ENCODE peak calls at places on chromosomes 11 and 22, in eight cellular contexts. F, M, U, K, P, B, Z and A are unnamed samples. For H3K4me1 and H3K27me3, the result is how much of the 10 kb centered on the place peaks cover.

GRCh38 chr11:1071571-1072115 is 3.0 kb upstream of the MUC2 start:
- DNase-seq in F (no peak), M (peak), U (no peak), K (no peak), P (no peak), B (no peak), Z (no peak), A (no peak)

GRCh38 chr22:32158712-32159533 is at the start of gene C22orf42:
- DNase-seq in F (no peak), M (no peak), U (no peak), K (peak), P (no peak), B (no peak), Z (no peak), A (no peak)

GRCh38 chr11:17528181-17528691 is 16.0 kb downstream of the USH1C start:
- DNase-seq in F (peak), M (peak), U (peak), K (peak), P (peak), B (no peak), Z (peak), A (no peak)

GRCh38 chr11:69531071-69531716 is 49.7 kb downstream of the LINC01488 start:
- DNase-seq in F (no peak), M (no peak), U (no peak), K (no peak), P (no peak), B (no peak), Z (no peak), A (no peak)

GRCh38 chr11:115247953-115248352 is 256.3 kb downstream of the CADM1 start:
- DNase-seq in F (no peak), M (no peak), U (no peak), K (no peak), P (no peak), B (no peak), Z (no peak), A (no peak)

GRCh38 chr22:39090426-39091064 is 6.5 kb upstream of the APOBEC3H start:
- DNase-seq in F (no peak), M (no peak), U (no peak), K (no peak), P (no peak), B (peak), Z (no peak), A (peak)

GRCh38 chr22:46547883-46548244 is 10.4 kb upstream of the CELSR1 start:
- DNase-seq in F (peak), M (no peak), U (peak), K (no peak), P (peak), B (no peak), Z (peak), A (no peak)

GRCh38 chr11:34427171-34427805 is 11.4 kb upstream of the CAT start:
- DNase-seq in F (no peak), M (no peak), U (peak), K (no peak), P (peak), B (no peak), Z (peak), A (peak)

GRCh38 chr11:122995526-122995925 is 13.9 kb upstream of the BSX start:
- DNase-seq in F (no peak), M (no peak), U (no peak), K (no peak), P (no peak), B (no peak), Z (no peak), A (no peak)

GRCh38 chr11:117582491-117582890 is 214.5 kb downstream of the DSCAML1 start:
- DNase-seq in F (no peak), M (no peak), U (no peak), K (no peak), P (no peak), B (no peak), Z (no peak), A (no peak)

GRCh38 chr11:15175780-15176179 is 61.1 kb downstream of the INSC start:
- DNase-seq in F (no peak), M (no peak), U (no peak), K (peak), P (no peak), B (no peak), Z (no peak), A (no peak)

GRCh38 chr11:11414996-11415395 is 61.9 kb upstream of the CSNK2A3 start:
- DNase-seq in F (no peak), M (no peak), U (no peak), K (no peak), P (no peak), B (no peak), Z (no peak), A (no peak)

GRCh38 chr11:16358726-16359125 is 2.4 kb upstream of the SOX6 start:
- DNase-seq in F (no peak), M (no peak), U (no peak), K (no peak), P (no peak), B (no peak), Z (no peak), A (no peak)

GRCh38 chr11:11839718-11840117 is 2.1 kb upstream of the USP47 start:
- DNase-seq in F (no peak), M (no peak), U (no peak), K (no peak), P (no peak), B (no peak), Z (no peak), A (no peak)

GRCh38 chr11:119091083-119091650 is 6.5 kb downstream of the HMBS start:
- DNase-seq in F (no peak), M (no peak), U (no peak), K (no peak), P (peak), B (no peak), Z (no peak), A (no peak)

GRCh38 chr11:78097666-78098385 is 18.2 kb upstream of the NDUFC2 start:
- DNase-seq in F (no peak), M (no peak), U (no peak), K (no peak), P (no peak), B (no peak), Z (no peak), A (no peak)

GRCh38 chr11:47440054-47440476 is 8.9 kb downstream of the RAPSN start:
- DNase-seq in F (no peak), M (no peak), U (no peak), K (no peak), P (no peak), B (no peak), Z (no peak), A (no peak)

GRCh38 chr11:9269492-9270030 is 4.4 kb upstream of the DENND5A start:
- DNase-seq in F (no peak), M (no peak), U (no peak), K (no peak), P (peak), B (no peak), Z (no peak), A (no peak)

GRCh38 chr22:31139866-31140716 is at the start of gene PLA2G3:
- DNase-seq in F (no peak), M (no peak), U (peak), K (peak), P (peak), B (no peak), Z (no peak), A (peak)

GRCh38 chr11:18383388-18384156 is 10.8 kb upstream of the LDHA start:
- DNase-seq in F (peak), M (peak), U (peak), K (peak), P (peak), B (peak), Z (peak), A (peak)

GRCh38 chr22:42178910-42179495 is 48.4 kb upstream of the CYP2D6 start:
- DNase-seq in F (no peak), M (no peak), U (no peak), K (no peak), P (no peak), B (no peak), Z (no peak), A (no peak)

GRCh38 chr22:46116491-46116958 is 33.8 kb upstream of the PPARA start:
- DNase-seq in F (peak), M (peak), U (peak), K (peak), P (peak), B (peak), Z (peak), A (peak)

GRCh38 chr11:36300651-36301050 is 4.6 kb downstream of the PRR5L start:
- DNase-seq in F (peak), M (peak), U (peak), K (no peak), P (peak), B (no peak), Z (no peak), A (no peak)

GRCh38 chr11:45857834-45858492 is 10.7 kb downstream of the CRY2 start:
- DNase-seq in F (peak), M (no peak), U (peak), K (no peak), P (peak), B (no peak), Z (no peak), A (no peak)

GRCh38 chr11:46677169-46677568 is 23.2 kb downstream of the ARHGAP1 start:
- DNase-seq in F (no peak), M (no peak), U (no peak), K (no peak), P (no peak), B (no peak), Z (no peak), A (no peak)

GRCh38 chr11:124276081-124276480 is 19.9 kb downstream of the OR8G5 start:
- DNase-seq in F (no peak), M (no peak), U (peak), K (no peak), P (peak), B (no peak), Z (peak), A (no peak)

GRCh38 chr11:34192481-34193401 is 87.3 kb downstream of the NAT10 start:
- DNase-seq in F (peak), M (peak), U (peak), K (no peak), P (peak), B (no peak), Z (peak), A (peak)

GRCh38 chr22:46609724-46610161 is 10.4 kb upstream of the GRAMD4 start:
- DNase-seq in F (no peak), M (no peak), U (no peak), K (no peak), P (no peak), B (no peak), Z (no peak), A (no peak)

GRCh38 chr11:13228569-13228968 is 49.0 kb upstream of the BMAL1 start:
- DNase-seq in F (no peak), M (no peak), U (no peak), K (no peak), P (no peak), B (no peak), Z (no peak), A (no peak)

GRCh38 chr22:24333301-24333700 is 62.7 kb downstream of the SPECC1L start:
- DNase-seq in F (no peak), M (no peak), U (peak), K (no peak), P (peak), B (no peak), Z (peak), A (peak)

GRCh38 chr22:43475549-43476076 is 63.8 kb downstream of the MPPED1 start:
- DNase-seq in F (no peak), M (no peak), U (no peak), K (no peak), P (no peak), B (no peak), Z (no peak), A (no peak)

GRCh38 chr11:82927264-82927880 is 25.8 kb downstream of the DDIAS start:
- DNase-seq in F (peak), M (no peak), U (peak), K (peak), P (peak), B (peak), Z (peak), A (peak)

GRCh38 chr11:8813658-8814057 is 97.3 kb upstream of the AKIP1 start:
- DNase-seq in F (peak), M (peak), U (peak), K (peak), P (peak), B (no peak), Z (peak), A (peak)

GRCh38 chr11:128480066-128480465 is 107.3 kb downstream of the ETS1 start:
- DNase-seq in F (no peak), M (no peak), U (no peak), K (no peak), P (no peak), B (no peak), Z (no peak), A (no peak)
- H3K4me1 ChIP-seq in F (half or more), M (under half), U (under half), K (under half), P (under half), B (half or more), Z (under half), A (under half)

GRCh38 chr11:99066609-99067008 is 45.9 kb downstream of the CNTN5 start:
- DNase-seq in F (no peak), M (no peak), U (no peak), K (peak), P (no peak), B (no peak), Z (no peak), A (no peak)
- H3K27ac ChIP-seq in F (no peak), M (no peak), U (no peak), K (no peak), P (no peak), B (no peak), Z (no peak), A (no peak)

DNA sequence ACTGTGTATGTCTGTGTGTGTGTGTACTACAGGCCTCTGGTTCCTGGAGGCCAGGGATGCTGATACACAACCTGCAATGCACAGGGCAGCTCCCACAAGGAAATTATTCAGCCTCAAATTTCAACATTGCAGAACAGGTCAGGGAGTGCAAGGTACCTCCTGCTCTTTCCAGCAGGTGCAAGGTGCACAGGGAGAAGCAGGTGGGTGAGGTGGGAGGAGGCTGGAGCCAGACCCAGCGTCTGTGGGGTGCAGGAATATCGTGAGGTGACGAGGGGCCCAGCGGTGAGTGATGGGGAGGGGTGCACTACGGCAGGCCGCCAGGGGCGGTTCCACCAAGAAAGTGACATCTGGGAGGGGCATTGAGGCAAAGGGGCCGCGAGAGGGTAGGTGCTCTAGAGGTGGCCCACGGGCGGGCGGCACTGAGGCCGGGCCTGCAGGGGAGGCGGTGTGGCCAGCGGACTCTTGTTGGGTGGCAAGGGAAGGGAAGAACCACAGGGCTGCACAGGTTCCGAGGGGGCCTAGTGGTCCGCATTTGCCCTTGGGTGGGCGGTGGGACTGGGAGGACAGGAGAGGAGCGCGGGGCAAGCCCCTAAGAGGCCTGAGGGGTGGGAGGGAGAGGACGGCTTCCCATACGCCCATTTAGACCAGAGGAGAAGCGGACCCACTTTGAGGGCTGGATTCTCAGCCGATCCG is 21.6 kb downstream of the DGCR6L start:
- DNase-seq in F (no peak), M (no peak), U (no peak), K (peak), P (no peak), B (no peak), Z (no peak), A (no peak)
- H3K27me3 ChIP-seq in F (under half), M (under half), U (under half), K (under half), P (under half), B (under half), Z (under half), A (under half)

GRCh38 chr11:63840356-63841060 is 1.6 kb downstream of the MARK2 start:
- DNase-seq in F (no peak), M (no peak), U (no peak), K (no peak), P (no peak), B (no peak), Z (no peak), A (no peak)
- H3K4me1 ChIP-seq in F (half or more), M (under half), U (under half), K (half or more), P (under half), B (half or more), Z (under half), A (under half)

GRCh38 chr22:37496651-37497599 is 10.7 kb upstream of the MFNG start:
- DNase-seq in F (no peak), M (no peak), U (peak), K (peak), P (peak), B (peak), Z (peak), A (peak)
- H3K27ac ChIP-seq in F (no peak), M (no peak), U (peak), K (no peak), P (peak), B (no peak), Z (peak), A (no peak)